ENCODE peak calls at places on chromosome 4, in nine cellular contexts. R is KG1; B is HEK293T; T is AG08396; Q is activated naive CD4-positive, alpha-beta T cell treated with anti-CD3 and anti-CD28 coated beads, Interleukin-2, amount 10 ng/mL, durations not matched to agents 7 days and 5 days; V is osteocyte; J is stimulated activated CD8-positive, alpha-beta memory T cell treated with anti-CD3 and anti-CD28 coated beads, Interleukin-4, amount 100 ng/mL, for 24 hours; Z is fibroblast of mammary gland; I is HS-5. S is an unnamed sample.
A peak's percentile ranks its signal among the peaks of the same experiment; 100 is the strongest.

GRCh38 chr4:180947421-180947820 is 1295.8 kb upstream of the TENM3 start:
- DNase-seq in Q (no peak), V (no peak), Z (peak; percentile 45), T (no peak), I (no peak), R (no peak), B (peak; percentile 5), J (no peak), S (no peak)

GRCh38 chr4:67575232-67575888 is 16.8 kb downstream of the STAP1 start:
- DNase-seq in T (no peak), V (no peak), B (peak; percentile 27), J (no peak), R (peak; percentile 58), I (no peak), Z (no peak), Q (peak; percentile 27), S (no peak)

GRCh38 chr4:185991750-185992149 is 77.2 kb upstream of the TLR3 start:
- DNase-seq in Z (no peak), V (no peak), Q (no peak), R (no peak), J (no peak), T (no peak), B (no peak), I (no peak), S (no peak)

GRCh38 chr4:2289311-2289954 is 27.5 kb upstream of the MXD4 start:
- DNase-seq in B (no peak), V (no peak), Q (peak; percentile 14), Z (no peak), I (no peak), R (no peak), J (no peak), T (no peak), S (no peak)

GRCh38 chr4:71783972-71784371 is at the start of gene GC:
- DNase-seq in I (no peak), B (no peak), R (no peak), Z (no peak), T (no peak), V (no peak), Q (no peak), J (no peak), S (no peak)

GRCh38 chr4:45795165-45795564 is 328.7 kb downstream of the GABRG1 start:
- DNase-seq in T (no peak), Q (no peak), V (no peak), Z (no peak), R (no peak), I (no peak), J (no peak), B (no peak), S (no peak)

GRCh38 chr4:112381996-112382692 is 85.0 kb downstream of the ALPK1 start:
- DNase-seq in B (no peak), Q (no peak), I (no peak), V (no peak), Z (no peak), R (no peak), J (no peak), T (no peak), S (no peak)

GRCh38 chr4:24482871-24483270 is 101.5 kb downstream of the DHX15 start:
- DNase-seq in T (no peak), J (no peak), Z (peak; percentile 14), Q (no peak), B (no peak), R (no peak), I (no peak), V (no peak), S (no peak)

GRCh38 chr4:183354213-183354612 is 32.0 kb upstream of the CLDN24 start:
- DNase-seq in T (no peak), Z (no peak), R (no peak), J (no peak), I (no peak), V (no peak), B (peak; percentile 9), Q (no peak), S (no peak)

GRCh38 chr4:173522160-173522873 is 7.7 kb downstream of the HAND2 start:
- DNase-seq in V (peak; percentile 86), R (no peak), I (no peak), Q (no peak), T (peak; percentile 96), J (no peak), Z (peak; percentile 93), B (peak; percentile 41), S (peak; percentile 80)

GRCh38 chr4:37685211-37685725 is 908 bp downstream of the RELL1 start:
- DNase-seq in B (no peak), R (peak; percentile 46), Z (peak; percentile 87), T (no peak), J (no peak), V (no peak), Q (peak; percentile 72), I (peak; percentile 30), S (peak; percentile 59)